ENCODE peak calls at places on chromosomes 2 and 18, in four cellular contexts. J, K, V and U are unnamed samples. For H3K4me1, the result is how much of the 10 kb centered on the place peaks cover.

GRCh38 chr18:9731380-9731779 is 23.3 kb downstream of the RAB31 start:
- DNase-seq in K (no peak), V (no peak), J (no peak), U (no peak)

GRCh38 chr2:231527091-231527395 is 3.2 kb downstream of the NMUR1 start:
- DNase-seq in K (no peak), V (no peak), J (no peak), U (no peak)

GRCh38 chr2:136323212-136323611 is 205.3 kb upstream of the CXCR4 start:
- DNase-seq in K (no peak), V (no peak), J (no peak), U (no peak)

GRCh38 chr18:59898093-59898492 is 1.7 kb upstream of the PMAIP1 start:
- DNase-seq in J (no peak), V (no peak), K (no peak), U (no peak)

GRCh38 chr2:67341336-67341735 is 55.8 kb upstream of the ETAA1 start:
- DNase-seq in J (no peak), V (no peak), K (no peak), U (no peak)

GRCh38 chr2:177694348-177694747 is 301.8 kb downstream of the AGPS start:
- DNase-seq in J (no peak), V (no peak), K (no peak), U (no peak)

GRCh38 chr2:207161724-207162123 is 4.0 kb downstream of the KLF7 start:
- DNase-seq in J (no peak), K (no peak), V (no peak), U (no peak)

GRCh38 chr18:34083910-34084309 is 140.8 kb downstream of the NOL4 start:
- DNase-seq in K (no peak), J (no peak), V (no peak), U (no peak)

GRCh38 chr18:48320639-48320945 is 88.6 kb downstream of the ZBTB7C start:
- DNase-seq in J (no peak), K (no peak), V (no peak), U (no peak)

GRCh38 chr2:129480790-129481189 is 498.7 kb upstream of the RAB6C start:
- DNase-seq in J (no peak), V (no peak), K (no peak), U (no peak)

GRCh38 chr2:209640358-209640757 is 131.3 kb upstream of the UNC80 start:
- DNase-seq in V (no peak), K (no peak), J (no peak), U (no peak)

GRCh38 chr18:77115461-77115907 is 17.1 kb downstream of the MBP start:
- DNase-seq in J (no peak), K (no peak), V (no peak), U (no peak)

GRCh38 chr2:4354678-4355077 is 651.3 kb downstream of the DCDC2C start:
- DNase-seq in V (no peak), K (peak), J (no peak), U (peak)

GRCh38 chr2:78411284-78411683 is 614.2 kb upstream of the REG3G start:
- DNase-seq in K (no peak), J (no peak), V (no peak), U (no peak)

GRCh38 chr2:121043827-121044222 is 241.2 kb downstream of the TFCP2L1 start:
- DNase-seq in V (no peak), J (no peak), K (no peak), U (no peak)

GRCh38 chr18:61844726-61845125 is 48.1 kb downstream of the RNF152 start:
- DNase-seq in K (no peak), J (no peak), V (no peak), U (no peak)

GRCh38 chr2:10901160-10901559 is 10.6 kb upstream of the KCNF1 start:
- DNase-seq in V (no peak), J (no peak), K (no peak), U (no peak)

GRCh38 chr2:161136696-161137324 is 23.4 kb upstream of the TANK start:
- DNase-seq in V (no peak), K (no peak), J (peak), U (no peak)

GRCh38 chr2:231450548-231450989 is 13.7 kb downstream of the NCL start:
- DNase-seq in V (no peak), K (no peak), J (no peak), U (no peak)

GRCh38 chr2:67304300-67304890 is 92.7 kb upstream of the ETAA1 start:
- DNase-seq in J (no peak), K (no peak), V (no peak), U (no peak)

GRCh38 chr2:171158036-171158789 is 2.5 kb downstream of the TLK1 start:
- DNase-seq in K (no peak), J (no peak), V (no peak), U (no peak)
- H3K4me3 ChIP-seq in K (no peak), J (peak), V (peak), U (no peak)

GRCh38 chr2:203786912-203787311 is 80.5 kb downstream of the CD28 start:
- DNase-seq in J (no peak), K (no peak), V (no peak), U (no peak)
- H3K4me1 ChIP-seq in J (under half), K (under half), V (under half), U (under half)

GRCh38 chr2:112585400-112585799 is 991 bp downstream of the CHCHD5 start:
- DNase-seq in J (no peak), V (no peak), K (no peak), U (no peak)
- H3K4me3 ChIP-seq in J (peak), V (no peak), K (no peak), U (no peak)

DNA sequence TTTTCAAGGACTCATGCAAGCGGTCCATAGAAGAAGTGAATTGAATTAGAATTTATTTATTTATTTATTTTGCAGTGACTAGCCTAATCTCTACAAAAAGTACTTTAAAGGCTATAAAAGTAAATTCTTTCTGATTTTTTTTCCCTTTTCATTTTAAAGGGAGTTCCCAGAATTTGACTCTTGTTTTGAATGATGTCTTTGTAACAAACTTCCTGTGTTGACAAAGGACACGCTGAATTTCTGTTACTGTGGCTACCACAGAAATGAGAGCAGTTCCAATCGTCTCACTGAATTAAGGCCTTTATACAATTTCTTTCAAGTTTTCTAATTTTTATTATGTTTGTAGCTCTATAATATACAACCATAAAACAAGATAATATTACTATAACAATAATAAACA is 46.3 kb upstream of the LPIN2 start:
- DNase-seq in K (no peak), V (no peak), J (peak), U (no peak)
- H3K4me1 ChIP-seq in K (under half), V (under half), J (half or more), U (under half)

GRCh38 chr18:46833899-46834298 is 77.0 kb upstream of the ST8SIA5 start:
- DNase-seq in J (no peak), V (no peak), K (no peak), U (no peak)
- H3K4me3 ChIP-seq in J (no peak), V (no peak), K (no peak), U (no peak)

GRCh38 chr2:96860065-96861029 is 2.5 kb upstream of the ANKRD39 start:
- DNase-seq in V (no peak), K (no peak), J (no peak), U (no peak)
- H3K4me1 ChIP-seq in V (under half), K (under half), J (under half), U (under half)

DNA sequence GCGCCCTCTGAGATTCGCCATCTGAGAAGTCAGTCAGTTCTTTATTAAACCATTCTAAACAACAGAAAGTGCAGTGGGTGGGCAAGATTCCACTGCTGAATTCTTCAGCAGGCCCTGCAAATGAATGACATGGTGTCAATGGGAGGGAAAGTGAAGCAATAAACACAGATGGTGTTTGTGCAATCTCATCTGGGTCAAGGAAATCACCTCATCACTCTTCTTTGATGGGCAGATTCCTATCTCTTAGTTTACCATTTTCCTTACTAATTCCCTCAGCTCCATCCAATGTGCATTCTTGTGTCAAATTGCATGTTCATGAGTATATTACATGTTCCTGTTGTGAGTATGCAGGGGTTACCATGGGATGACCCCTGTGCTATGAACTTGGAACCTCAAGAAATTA is 100.7 kb upstream of the CYP1B1 start:
- DNase-seq in J (no peak), K (no peak), V (no peak), U (no peak)
- H3K4me3 ChIP-seq in J (no peak), K (no peak), V (no peak), U (no peak)